ENCODE peak calls at places on chromosomes 1 and 21, in nine cellular contexts. A is nephron progenitor cell; O is pancreas; Q is GM04503; C is HTR-8/SVneo; E is CD4-positive, alpha-beta memory T cell; B is NCI-H2081; H is kidney; T is T-cell. S is an unnamed sample.

GRCh38 chr1:156858959-156859522 is at the start of gene INSRR:
- DNase-seq in A (peak; percentile 44), O (no peak), Q (no peak), C (no peak), E (no peak), B (no peak), H (peak; percentile 73), T (no peak), S (peak; percentile 17)

GRCh38 chr21:45643021-45643980 is at the start of gene PCBP3:
- DNase-seq in A (peak; percentile 99), O (peak; percentile 97), Q (peak; percentile 53), C (peak; percentile 90), E (peak; percentile 96), B (peak; percentile 96), H (peak; percentile 100), T (peak; percentile 92), S (peak; percentile 98)

GRCh38 chr1:10869933-10870332 is 73.5 kb upstream of the CASZ1 start:
- DNase-seq in A (no peak), O (no peak), Q (no peak), C (no peak), E (no peak), B (no peak), H (peak; percentile 6), T (no peak), S (no peak)

GRCh38 chr1:7224081-7224534 is 438.9 kb downstream of the CAMTA1 start:
- DNase-seq in A (no peak), O (no peak), Q (no peak), C (no peak), E (no peak), B (no peak), H (peak; percentile 22), T (no peak), S (no peak)

GRCh38 chr1:177431123-177431522 is 260.4 kb downstream of the BRINP2 start:
- DNase-seq in A (no peak), O (no peak), Q (no peak), C (no peak), E (no peak), B (no peak), H (no peak), T (no peak), S (no peak)

GRCh38 chr1:37056201-37056764 is 22.0 kb upstream of the GRIK3 start:
- DNase-seq in A (no peak), O (no peak), Q (no peak), C (no peak), E (no peak), B (no peak), H (no peak), T (no peak), S (no peak)

GRCh38 chr1:162020145-162020544 is 3.5 kb downstream of the OLFML2B start:
- DNase-seq in A (no peak), O (no peak), Q (no peak), C (no peak), E (no peak), B (no peak), H (no peak), T (no peak), S (no peak)

GRCh38 chr1:76998582-76999189 is 131.4 kb downstream of the ST6GALNAC5 start:
- DNase-seq in A (no peak), O (no peak), Q (peak; percentile 72), C (peak; percentile 27), E (no peak), B (no peak), H (no peak), T (no peak), S (peak; percentile 76)

GRCh38 chr1:220224033-220224432 is 48.2 kb downstream of the RAB3GAP2 start:
- DNase-seq in A (no peak), O (no peak), Q (no peak), C (no peak), E (no peak), B (no peak), H (no peak), T (no peak), S (no peak)

GRCh38 chr1:38044224-38045215 is 2.1 kb downstream of the POU3F1 start:
- DNase-seq in A (peak; percentile 33), O (no peak), Q (no peak), C (no peak), E (no peak), B (no peak), H (no peak), T (no peak), S (no peak)

GRCh38 chr1:220370041-220370700 is 97.9 kb upstream of the RAB3GAP2 start:
- DNase-seq in A (peak; percentile 22), O (no peak), Q (peak; percentile 82), C (peak; percentile 70), E (no peak), B (no peak), H (no peak), T (no peak), S (peak; percentile 86)

GRCh38 chr1:197199923-197200467 is 53.5 kb upstream of the ASPM start:
- DNase-seq in A (no peak), O (no peak), Q (no peak), C (no peak), E (no peak), B (no peak), H (no peak), T (no peak), S (no peak)

GRCh38 chr1:47791879-47792608 is 205.1 kb downstream of the TRABD2B start:
- DNase-seq in A (no peak), O (no peak), Q (no peak), C (no peak), E (no peak), B (no peak), H (no peak), T (no peak), S (no peak)